ENCODE peak calls at places on chromosome 1, in eight cellular contexts. Q is cardiac fibroblast; D is CD8-positive, alpha-beta T cell; U is ELR; Y is activated T-helper 1 cell treated with Interleukin-2 at 50 U/mL for 16 hours; E is omental fat pad; C is mucosa of gallbladder; K is RCC 7860. B is an unnamed sample.
A peak's percentile ranks its signal among the peaks of the same experiment; 100 is the strongest.

GRCh38 chr1:201603613-201604232 is 64.8 kb downstream of the NAV1 start:
- DNase-seq in D (no peak), Y (no peak), K (peak; percentile 89), C (no peak), E (no peak), Q (no peak), U (peak; percentile 19), B (no peak)

GRCh38 chr1:65063025-65063424 is 85.0 kb upstream of the AK4 start:
- DNase-seq in Q (no peak), Y (no peak), K (peak; percentile 26), U (peak; percentile 12), C (no peak), D (no peak), E (no peak), B (no peak)

GRCh38 chr1:108082006-108082405 is 117.0 kb upstream of the VAV3 start:
- DNase-seq in Q (no peak), E (no peak), U (peak; percentile 10), D (no peak), K (no peak), C (no peak), Y (no peak), B (no peak)

GRCh38 chr1:243388276-243388675 is 132.4 kb downstream of the SDCCAG8 start:
- DNase-seq in Q (no peak), K (no peak), U (no peak), Y (no peak), C (no peak), D (no peak), E (no peak), B (no peak)

GRCh38 chr1:107867422-107867821 is 97.6 kb downstream of the VAV3 start:
- DNase-seq in K (no peak), Y (no peak), Q (no peak), C (no peak), E (no peak), U (no peak), D (no peak), B (no peak)

GRCh38 chr1:95257758-95258157 is 23.7 kb downstream of the RWDD3 start:
- DNase-seq in D (no peak), U (no peak), Q (peak; percentile 5), E (no peak), C (no peak), K (peak; percentile 17), Y (no peak), B (no peak)

GRCh38 chr1:230717251-230717650 is 3.3 kb upstream of the AGT start:
- DNase-seq in C (no peak), K (no peak), Q (peak; percentile 4), U (no peak), E (no peak), Y (no peak), D (no peak), B (no peak)

GRCh38 chr1:107593436-107594209 is 371.4 kb downstream of the VAV3 start:
- DNase-seq in K (peak; percentile 48), Y (no peak), D (no peak), E (no peak), U (no peak), Q (no peak), C (no peak), B (no peak)

GRCh38 chr1:154398678-154399077 is 6.5 kb upstream of the IL6R start:
- DNase-seq in D (no peak), K (no peak), Y (no peak), C (no peak), Q (no peak), E (no peak), U (no peak), B (peak; percentile 0)

GRCh38 chr1:70071597-70071996 is 133.8 kb downstream of the LRRC40 start:
- DNase-seq in E (no peak), K (no peak), Q (peak; percentile 87), U (no peak), Y (no peak), C (peak; percentile 20), D (no peak), B (no peak)

GRCh38 chr1:112956503-112957132 is 622 bp upstream of the SLC16A1 start:
- DNase-seq in Q (no peak), C (peak; percentile 13), U (no peak), E (no peak), K (peak; percentile 13), Y (no peak), D (peak; percentile 32), B (no peak)

GRCh38 chr1:200099040-200099439 is 71.5 kb downstream of the NR5A2 start:
- DNase-seq in K (no peak), E (no peak), U (no peak), C (no peak), D (no peak), Q (peak; percentile 67), Y (no peak), B (no peak)

GRCh38 chr1:96362623-96363022 is 359.0 kb upstream of the PTBP2 start:
- DNase-seq in K (peak; percentile 99), Y (no peak), U (peak; percentile 99), C (no peak), E (no peak), Q (peak; percentile 93), D (no peak), B (no peak)

GRCh38 chr1:7386226-7387052 is 384.7 kb upstream of the VAMP3 start:
- DNase-seq in K (no peak), E (no peak), Q (no peak), D (no peak), Y (no peak), U (no peak), C (no peak), B (peak; percentile 39)

GRCh38 chr1:27405074-27405473 is 12.7 kb downstream of the GPR3 start:
- DNase-seq in Q (peak; percentile 80), Y (no peak), K (no peak), C (peak; percentile 39), D (no peak), U (no peak), E (no peak), B (no peak)

GRCh38 chr1:55420866-55421265 is 205.7 kb upstream of the USP24 start:
- DNase-seq in Y (no peak), E (no peak), Q (peak; percentile 51), D (no peak), U (peak; percentile 69), C (no peak), K (peak; percentile 88), B (no peak)

GRCh38 chr1:100597069-100597741 is 59.3 kb downstream of the GPR88 start:
- DNase-seq in U (peak; percentile 96), K (peak; percentile 98), D (no peak), Y (no peak), E (no peak), Q (peak; percentile 74), C (no peak), B (no peak)

GRCh38 chr1:30834249-30834648 is 74.3 kb downstream of the SDC3 start:
- DNase-seq in D (no peak), C (no peak), E (no peak), Q (no peak), U (no peak), Y (no peak), K (no peak), B (no peak)

GRCh38 chr1:52926864-52927218 is 235 bp upstream of the SCP2 start:
- DNase-seq in U (no peak), Q (no peak), D (no peak), E (no peak), C (no peak), Y (no peak), K (no peak), B (no peak)

GRCh38 chr1:180227843-180228647 is 2.0 kb upstream of the LHX4 start:
- DNase-seq in C (no peak), K (no peak), Y (no peak), D (no peak), Q (no peak), U (no peak), E (no peak), B (no peak)

B was measured in suprapubic skin.